ENCODE peak calls at places on chromosome 1, in ten cellular contexts. R, H, S, C, I, N, T, P, O and A are unnamed samples.

GRCh38 chr1:59521456-59521855 is 224.6 kb downstream of the FGGY start:
- DNase-seq in R (peak), H (no peak), S (no peak), C (no peak), I (no peak), N (no peak), T (no peak), P (peak), O (no peak), A (no peak)

GRCh38 chr1:1540015-1540816 is at the start of gene TMEM240:
- DNase-seq in R (peak), H (no peak), S (peak), C (peak), I (peak), N (no peak), T (peak), P (peak), O (peak), A (peak)

GRCh38 chr1:30541721-30542485 is 181.5 kb downstream of the MATN1 start:
- DNase-seq in R (no peak), H (no peak), S (no peak), C (no peak), I (no peak), N (no peak), T (no peak), P (no peak), O (no peak), A (no peak)

GRCh38 chr1:203178821-203179220 is 3.2 kb upstream of the MYBPH start:
- DNase-seq in R (no peak), H (no peak), S (no peak), C (no peak), I (no peak), N (no peak), T (no peak), P (no peak), O (no peak), A (no peak)

GRCh38 chr1:33074193-33074945 is 6.6 kb upstream of the AZIN2 start:
- DNase-seq in R (no peak), H (no peak), S (no peak), C (no peak), I (no peak), N (no peak), T (no peak), P (no peak), O (no peak), A (no peak)

GRCh38 chr1:20729155-20729931 is 3.2 kb downstream of the SH2D5 start:
- DNase-seq in R (no peak), H (no peak), S (no peak), C (peak), I (no peak), N (no peak), T (no peak), P (no peak), O (no peak), A (no peak)

GRCh38 chr1:33258788-33259274 is 2.5 kb downstream of the ZNF362 start:
- DNase-seq in R (no peak), H (no peak), S (no peak), C (no peak), I (no peak), N (no peak), T (no peak), P (no peak), O (no peak), A (no peak)

GRCh38 chr1:118483245-118484006 is 298.4 kb upstream of the SPAG17 start:
- DNase-seq in R (no peak), H (no peak), S (no peak), C (no peak), I (no peak), N (no peak), T (no peak), P (no peak), O (no peak), A (no peak)

GRCh38 chr1:243514927-243515326 is 259.1 kb downstream of the SDCCAG8 start:
- DNase-seq in R (no peak), H (no peak), S (no peak), C (no peak), I (no peak), N (no peak), T (no peak), P (no peak), O (no peak), A (no peak)

GRCh38 chr1:114745351-114745750 is 12.4 kb downstream of the CSDE1 start:
- DNase-seq in R (no peak), H (no peak), S (no peak), C (no peak), I (no peak), N (no peak), T (peak), P (peak), O (no peak), A (no peak)

GRCh38 chr1:208855403-208855802 is 611.2 kb upstream of the PLXNA2 start:
- DNase-seq in R (no peak), H (peak), S (no peak), C (no peak), I (no peak), N (no peak), T (no peak), P (no peak), O (no peak), A (no peak)

GRCh38 chr1:58460469-58460868 is 86.1 kb downstream of the OMA1 start:
- DNase-seq in R (peak), H (no peak), S (peak), C (no peak), I (peak), N (no peak), T (no peak), P (peak), O (no peak), A (peak)

GRCh38 chr1:119674835-119675289 is 26.8 kb upstream of the ZNF697 start:
- DNase-seq in R (peak), H (no peak), S (peak), C (peak), I (peak), N (no peak), T (peak), P (peak), O (no peak), A (peak)

GRCh38 chr1:119674110-119674509 is 26.0 kb upstream of the ZNF697 start:
- DNase-seq in R (peak), H (no peak), S (peak), C (no peak), I (peak), N (no peak), T (peak), P (peak), O (no peak), A (peak)

GRCh38 chr1:119679223-119679622 is 31.2 kb upstream of the ZNF697 start:
- DNase-seq in R (no peak), H (no peak), S (no peak), C (no peak), I (no peak), N (no peak), T (no peak), P (no peak), O (no peak), A (no peak)

GRCh38 chr1:119675349-119676343 is 27.6 kb upstream of the ZNF697 start:
- DNase-seq in R (peak), H (peak), S (peak), C (peak), I (peak), N (peak), T (peak), P (peak), O (peak), A (peak)

DNA sequence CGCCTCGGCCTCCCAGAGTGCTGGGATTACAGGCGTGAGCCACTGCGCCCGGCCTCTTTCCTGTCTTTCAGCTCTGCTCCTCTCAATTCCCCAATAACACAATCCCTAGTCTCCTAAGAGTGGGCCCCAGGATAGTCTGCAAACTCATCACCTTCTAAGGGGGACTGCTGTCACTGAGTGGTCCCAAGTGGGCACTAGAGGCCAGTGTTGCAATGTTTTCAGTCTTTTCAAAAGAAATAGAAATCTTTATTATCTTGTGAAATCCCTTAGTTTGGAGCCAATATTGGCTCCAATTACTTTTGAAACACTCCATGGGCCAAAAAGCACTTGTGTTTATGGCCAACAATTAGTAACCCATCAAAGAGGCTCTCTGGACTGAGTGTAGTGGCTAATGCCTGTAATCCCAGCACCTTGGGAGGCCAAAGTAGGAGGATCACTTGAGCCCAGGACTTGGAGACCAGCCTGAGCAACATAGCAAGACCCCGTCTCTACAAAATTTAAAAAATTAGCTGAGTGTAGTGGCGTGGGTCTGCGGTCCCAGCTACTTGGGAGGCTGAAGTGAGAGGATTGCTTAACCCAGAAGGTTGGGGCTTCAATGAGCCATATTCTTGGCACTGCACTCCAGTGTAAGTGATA is 28.6 kb upstream of the ZNF697 start:
- DNase-seq in R (no peak), H (no peak), S (peak), C (no peak), I (peak), N (no peak), T (peak), P (peak), O (no peak), A (no peak)
- TF ChIP-seq CTCF in R (no peak), H (no peak), S (peak), C (no peak), I (no peak), N (no peak), T (peak), P (peak), O (no peak), A (no peak)

GRCh38 chr1:23797478-23798448 is 2.8 kb downstream of the GALE start:
- DNase-seq in R (no peak), H (no peak), S (no peak), C (no peak), I (no peak), N (no peak), T (no peak), P (no peak), O (no peak), A (no peak)

GRCh38 chr1:23798662-23799142 is 1.9 kb downstream of the GALE start:
- DNase-seq in R (no peak), H (no peak), S (no peak), C (no peak), I (no peak), N (no peak), T (no peak), P (no peak), O (no peak), A (no peak)

GRCh38 chr1:23795676-23796465 is 4.7 kb downstream of the GALE start:
- DNase-seq in R (no peak), H (no peak), S (no peak), C (no peak), I (no peak), N (no peak), T (no peak), P (no peak), O (no peak), A (no peak)

GRCh38 chr1:23799255-23799569 is 1.3 kb downstream of the GALE start:
- DNase-seq in R (no peak), H (no peak), S (no peak), C (no peak), I (no peak), N (no peak), T (no peak), P (no peak), O (no peak), A (no peak)

DNA sequence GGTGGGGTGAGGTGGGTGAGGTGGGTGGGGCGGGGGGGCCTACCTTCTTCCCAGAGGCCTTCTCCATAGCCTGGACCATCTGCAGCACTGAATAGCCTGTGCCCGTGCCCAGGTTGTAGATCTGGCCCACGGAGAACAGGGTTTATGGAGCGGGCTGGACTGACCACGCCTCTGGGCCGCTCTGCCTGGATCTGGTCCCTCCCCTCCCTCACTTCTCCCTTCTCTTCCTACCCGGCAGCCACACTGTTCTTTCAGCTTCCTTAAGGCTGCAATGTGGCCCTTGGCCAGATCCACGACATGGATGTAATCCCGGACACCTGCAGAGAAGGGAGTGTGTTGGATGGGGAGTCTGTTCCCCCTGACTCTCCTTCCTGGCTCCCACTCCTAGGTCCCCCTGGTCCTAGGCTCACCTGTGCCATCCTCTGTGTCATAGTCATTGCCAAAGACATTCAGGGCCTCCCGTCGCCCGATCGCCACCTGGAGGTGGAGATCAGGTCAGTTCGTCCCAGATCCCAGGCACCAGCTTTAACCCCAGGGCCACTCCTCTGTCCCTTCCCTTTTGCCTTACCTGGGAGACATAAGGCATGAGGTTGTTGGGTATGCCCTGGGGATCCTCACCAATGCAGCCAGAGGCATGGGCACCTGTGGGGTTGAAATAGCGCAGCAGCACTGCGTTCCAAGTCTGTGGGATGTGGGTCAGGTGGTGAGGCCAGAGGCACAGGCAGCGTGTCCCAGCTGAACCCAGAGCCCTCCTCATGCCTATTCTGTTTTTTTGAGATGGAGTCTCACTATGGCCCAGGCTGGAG is 3.9 kb downstream of the GALE start:
- DNase-seq in R (no peak), H (no peak), S (no peak), C (no peak), I (no peak), N (no peak), T (no peak), P (no peak), O (no peak), A (no peak)
- H3K4me3 ChIP-seq in R (no peak), H (no peak), S (no peak), C (no peak), I (no peak), N (no peak), T (no peak), P (no peak), O (no peak), A (no peak)

DNA sequence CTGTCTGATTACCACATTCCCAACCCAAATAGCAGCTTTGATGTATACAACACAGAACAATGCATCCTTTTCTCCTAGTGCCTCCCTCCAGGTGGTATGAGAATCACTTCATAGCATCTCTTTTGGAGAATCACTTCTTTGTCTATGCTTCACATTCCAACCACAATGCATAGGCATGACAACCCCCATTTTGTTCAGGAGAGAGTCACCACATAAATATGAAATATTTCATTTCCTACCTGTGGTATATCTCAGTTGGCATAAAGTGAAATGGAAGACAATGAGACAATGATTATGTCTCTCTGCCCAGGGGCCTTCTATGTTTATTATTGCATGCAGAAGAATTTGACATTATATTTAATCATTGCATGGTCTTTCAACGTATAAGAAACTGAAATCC is 112.2 kb downstream of the BRINP2 start:
- DNase-seq in R (no peak), H (no peak), S (no peak), C (no peak), I (no peak), N (no peak), T (no peak), P (no peak), O (no peak), A (no peak)
- TF ChIP-seq CTCF in R (no peak), H (no peak), S (no peak), C (no peak), I (no peak), N (no peak), T (no peak), P (no peak), O (no peak), A (no peak)

DNA sequence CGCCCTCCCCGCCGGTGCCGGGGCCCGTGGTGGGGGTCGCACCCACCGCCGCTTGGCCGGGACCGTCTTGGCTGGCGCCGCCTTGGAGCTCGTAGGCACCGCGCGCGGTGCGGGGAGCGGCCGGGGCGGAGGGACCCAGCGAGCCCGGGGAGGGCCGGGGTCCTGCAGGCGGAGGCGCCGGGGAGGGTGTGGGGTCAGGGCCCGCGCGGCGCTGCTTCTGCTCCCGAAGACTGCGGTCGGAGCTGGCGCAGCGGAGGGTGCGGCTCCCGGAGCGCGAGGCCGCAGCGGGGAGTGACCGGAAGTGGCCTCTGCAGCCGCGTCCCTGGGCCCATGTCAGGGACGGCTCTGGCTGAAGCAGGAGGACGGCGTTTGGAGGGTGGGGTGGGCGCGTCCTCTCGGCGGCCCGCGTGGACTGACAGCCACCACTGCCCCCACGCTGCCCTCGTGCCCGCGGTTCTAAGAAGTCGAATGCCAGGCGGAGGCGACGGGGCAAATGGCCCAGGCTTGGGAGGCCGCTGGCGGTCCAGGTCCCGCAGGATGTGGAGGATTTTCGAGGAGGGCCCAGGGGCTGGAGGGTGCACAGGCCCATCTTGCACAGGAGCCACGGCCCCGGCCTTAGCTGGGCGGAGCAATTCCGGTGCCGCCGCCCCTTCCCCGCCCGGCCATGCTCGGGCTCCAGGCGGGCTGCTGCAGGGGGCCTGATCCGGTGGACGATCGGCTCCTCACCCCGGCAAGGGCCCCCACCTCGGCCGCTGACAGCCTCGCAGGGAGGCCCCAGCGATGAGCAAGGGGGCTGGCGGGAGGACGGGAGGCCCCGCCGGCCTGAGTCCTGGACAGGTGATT is 7.7 kb upstream of the ZNF669 start:
- DNase-seq in R (no peak), H (no peak), S (peak), C (peak), I (peak), N (no peak), T (peak), P (peak), O (no peak), A (peak)
- H3K4me3 ChIP-seq in R (peak), H (no peak), S (peak), C (peak), I (peak), N (no peak), T (peak), P (peak), O (peak), A (peak)

GRCh38 chr1:6268431-6268830 is 7.5 kb upstream of the GPR153 start:
- DNase-seq in R (no peak), H (no peak), S (no peak), C (no peak), I (no peak), N (no peak), T (no peak), P (no peak), O (no peak), A (no peak)
- TF ChIP-seq CTCF in R (peak), H (no peak), S (peak), C (no peak), I (no peak), N (no peak), T (no peak), P (no peak), O (no peak), A (peak)

DNA sequence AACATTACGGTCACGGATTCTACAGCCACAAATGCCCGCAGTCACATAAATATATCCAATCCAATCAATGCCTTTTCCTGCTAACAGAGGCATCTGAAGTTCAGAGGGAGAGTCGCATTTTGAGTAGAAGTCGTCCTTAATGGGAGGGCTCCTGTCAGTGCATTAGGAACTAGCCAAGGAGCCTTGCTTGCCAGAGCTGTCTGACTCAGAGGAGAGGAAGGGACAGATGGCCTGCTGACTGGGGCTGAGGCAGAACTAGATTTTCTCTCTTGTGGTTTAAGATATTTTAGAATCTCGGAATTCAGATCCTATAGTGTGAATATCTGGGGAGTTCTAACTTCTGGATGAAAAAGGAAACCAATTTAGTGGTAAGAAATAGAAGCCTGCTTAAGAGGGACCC is 10.6 kb downstream of the XKR8 start:
- DNase-seq in R (peak), H (no peak), S (peak), C (no peak), I (peak), N (no peak), T (peak), P (peak), O (no peak), A (peak)
- H3K4me3 ChIP-seq in R (no peak), H (no peak), S (no peak), C (no peak), I (no peak), N (no peak), T (no peak), P (no peak), O (no peak), A (no peak)